ENCODE peak calls at places on chromosomes 7 and 10, in four cellular contexts. D is AG09309; T is HTR-8/SVneo; M is activated CD4-positive, alpha-beta T cell treated with anti-CD3 and anti-CD28 coated beads for 48 hours. C is an unnamed sample.

GRCh38 chr10:117221156-117221711 is 19.7 kb upstream of the SLC18A2 start:
- DNase-seq in D (no peak), M (no peak), T (peak; percentile 10), C (no peak)

GRCh38 chr7:151507806-151508205 is 11.9 kb downstream of the RHEB start:
- DNase-seq in M (no peak), T (no peak), D (no peak), C (no peak)

GRCh38 chr10:70649526-70649925 is 22.8 kb upstream of the ADAMTS14 start:
- DNase-seq in T (no peak), D (no peak), M (peak; percentile 28), C (no peak)

GRCh38 chr7:29572543-29572942 is 8.9 kb downstream of the PRR15 start:
- DNase-seq in M (no peak), D (no peak), T (no peak), C (no peak)

GRCh38 chr10:81179805-81180452 is 642.2 kb downstream of the SH2D4B start:
- DNase-seq in T (peak; percentile 4), M (no peak), D (no peak), C (no peak)

GRCh38 chr7:95619517-95619916 is 23.2 kb upstream of the PDK4 start:
- DNase-seq in D (no peak), T (no peak), M (no peak), C (no peak)

GRCh38 chr10:103431902-103432301 is 20.3 kb downstream of the CALHM2 start:
- DNase-seq in D (no peak), T (no peak), M (no peak), C (no peak)

GRCh38 chr10:77977016-77977415 is 50.5 kb upstream of the DLG5 start:
- DNase-seq in T (no peak), D (no peak), M (no peak), C (no peak)

GRCh38 chr7:31478018-31478417 is 35.9 kb upstream of the ITPRID1 start:
- DNase-seq in M (no peak), D (no peak), T (no peak), C (no peak)

GRCh38 chr7:94906035-94906796 is 1.2 kb upstream of the PPP1R9A start:
- DNase-seq in T (no peak), M (no peak), D (no peak), C (no peak)

GRCh38 chr7:151598045-151598444 is 78.3 kb upstream of the RHEB start:
- DNase-seq in T (no peak), D (peak; percentile 39), M (no peak), C (peak; percentile 85)

GRCh38 chr10:47418321-47418720 is 34.2 kb upstream of the ZNF488 start:
- DNase-seq in D (no peak), M (no peak), T (no peak), C (no peak)

GRCh38 chr10:44253769-44254462 is 131.0 kb downstream of the CXCL12 start:
- DNase-seq in T (peak; percentile 44), M (no peak), D (peak; percentile 87), C (no peak)

GRCh38 chr10:106078796-106079576 is 1085.5 kb downstream of the SORCS1 start:
- DNase-seq in T (no peak), M (no peak), D (no peak), C (no peak)

GRCh38 chr10:5888843-5889623 is 660 bp downstream of the ANKRD16 start:
- DNase-seq in M (peak; percentile 54), D (no peak), T (peak; percentile 28), C (no peak)

GRCh38 chr10:19629559-19629958 is 186.7 kb upstream of the PLXDC2 start:
- DNase-seq in T (no peak), D (peak; percentile 27), M (no peak), C (peak; percentile 41)

C was measured in astrocyte of the cerebellum.